ENCODE peak calls at places on chromosome 3, in four cellular contexts. K is uterus, V is HepG2, Q is mammary epithelial cell. E is an unnamed sample.

GRCh38 chr3:129966876-129967275 is 7.6 kb upstream of the TRH start:
- DNase-seq in K (no peak), V (no peak), Q (no peak), E (no peak)

GRCh38 chr3:42071720-42072582 is 19.2 kb upstream of the TRAK1 start:
- DNase-seq in K (peak; percentile 60), V (peak; percentile 39), Q (peak; percentile 82), E (peak; percentile 74)

GRCh38 chr3:13539285-13539625 is 9.7 kb upstream of the FBLN2 start:
- DNase-seq in K (no peak), V (no peak), Q (peak; percentile 46), E (no peak)

GRCh38 chr3:156787926-156788663 is 38.1 kb upstream of the LEKR1 start:
- DNase-seq in K (no peak), V (no peak), Q (peak; percentile 97), E (no peak)

GRCh38 chr3:110791971-110792370 is 279.6 kb upstream of the NECTIN3 start:
- DNase-seq in K (no peak), V (no peak), Q (no peak), E (no peak)

GRCh38 chr3:127078626-127079025 is 95.7 kb downstream of the PLXNA1 start:
- DNase-seq in K (no peak), V (no peak), Q (no peak), E (no peak)

GRCh38 chr3:186782542-186783069 is 771 bp upstream of the EIF4A2 start:
- DNase-seq in K (no peak), V (peak; percentile 30), Q (no peak), E (no peak)

GRCh38 chr3:194517333-194517732 is 30.5 kb upstream of the ATP13A3 start:
- DNase-seq in K (no peak), V (no peak), Q (no peak), E (no peak)

GRCh38 chr3:21718161-21718765 is 32.7 kb downstream of the ZNF385D start:
- DNase-seq in K (no peak), V (no peak), Q (peak; percentile 95), E (no peak)

GRCh38 chr3:88141458-88142083 is 8.2 kb upstream of the C3orf38 start:
- DNase-seq in K (no peak), V (no peak), Q (peak; percentile 82), E (no peak)

GRCh38 chr3:44989141-44989540 is 13.1 kb downstream of the EXOSC7 start:
- DNase-seq in K (no peak), V (no peak), Q (no peak), E (no peak)

GRCh38 chr3:44989636-44990373 is 13.8 kb downstream of the EXOSC7 start:
- DNase-seq in K (no peak), V (no peak), Q (no peak), E (no peak)

GRCh38 chr3:44991326-44991725 is 15.3 kb downstream of the EXOSC7 start:
- DNase-seq in K (no peak), V (no peak), Q (no peak), E (no peak)

GRCh38 chr3:44987318-44987717 is 11.3 kb downstream of the EXOSC7 start:
- DNase-seq in K (no peak), V (no peak), Q (no peak), E (no peak)

GRCh38 chr3:44988073-44988472 is 12.0 kb downstream of the EXOSC7 start:
- DNase-seq in K (no peak), V (no peak), Q (no peak), E (no peak)
- TF ChIP-seq CTCF in K (no peak), V (no peak), Q (peak; percentile 38), E (peak; percentile 18)

GRCh38 chr3:54966979-54967378 is 39.1 kb upstream of the LRTM1 start:
- DNase-seq in K (no peak), V (no peak), Q (no peak), E (no peak)

GRCh38 chr3:54969652-54970051 is 41.8 kb upstream of the LRTM1 start:
- DNase-seq in K (no peak), V (no peak), Q (no peak), E (no peak)

GRCh38 chr3:54965746-54966145 is 37.9 kb upstream of the LRTM1 start:
- DNase-seq in K (no peak), V (no peak), Q (no peak), E (no peak)

GRCh38 chr3:54968546-54969172 is 40.8 kb upstream of the LRTM1 start:
- DNase-seq in K (no peak), V (no peak), Q (no peak), E (no peak)

DNA sequence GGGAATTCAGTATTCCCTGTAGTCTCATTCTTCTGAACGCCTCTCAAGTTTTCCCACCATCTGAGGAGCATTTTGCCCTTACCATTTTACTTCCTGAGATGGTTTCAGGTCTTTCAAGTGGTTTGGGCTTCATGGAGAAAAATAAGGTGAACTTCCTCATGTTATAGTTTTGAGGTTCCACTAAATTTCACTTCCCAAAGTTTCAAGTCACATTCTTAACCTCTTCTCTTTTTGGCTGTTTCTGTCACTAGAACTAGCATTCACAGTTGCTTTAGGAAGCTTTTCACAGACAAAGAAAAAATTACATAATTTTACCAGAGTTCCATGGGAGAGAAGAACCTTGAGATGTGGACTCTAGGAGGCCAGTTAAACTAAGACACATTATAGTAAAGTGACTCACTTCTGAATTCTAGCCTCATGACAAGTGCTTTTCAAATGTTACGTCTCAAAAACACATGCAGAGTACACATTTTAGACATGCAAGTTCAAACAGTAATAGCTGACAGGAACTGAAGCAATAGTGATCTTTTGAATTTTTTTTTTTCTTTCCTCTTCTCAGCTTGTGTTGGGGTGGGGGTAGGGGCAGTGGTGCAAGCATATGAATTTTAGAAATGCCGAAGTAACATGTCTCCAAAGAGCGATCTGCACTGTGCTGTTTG is 39.9 kb upstream of the LRTM1 start:
- DNase-seq in K (no peak), V (no peak), Q (no peak), E (no peak)
- H3K4me1 ChIP-seq in K (no peaks in the 10 kb centered on the region), V (peaks cover 11% of the 10 kb centered on the region), Q (no peaks in the 10 kb centered on the region), E (no peaks in the 10 kb centered on the region)

GRCh38 chr3:27827041-27827440 is 104.9 kb upstream of the EOMES start:
- DNase-seq in K (no peak), V (no peak), Q (no peak), E (no peak)
- TF ChIP-seq CTCF in K (no peak), V (peak; percentile 17), Q (no peak), E (no peak)

DNA sequence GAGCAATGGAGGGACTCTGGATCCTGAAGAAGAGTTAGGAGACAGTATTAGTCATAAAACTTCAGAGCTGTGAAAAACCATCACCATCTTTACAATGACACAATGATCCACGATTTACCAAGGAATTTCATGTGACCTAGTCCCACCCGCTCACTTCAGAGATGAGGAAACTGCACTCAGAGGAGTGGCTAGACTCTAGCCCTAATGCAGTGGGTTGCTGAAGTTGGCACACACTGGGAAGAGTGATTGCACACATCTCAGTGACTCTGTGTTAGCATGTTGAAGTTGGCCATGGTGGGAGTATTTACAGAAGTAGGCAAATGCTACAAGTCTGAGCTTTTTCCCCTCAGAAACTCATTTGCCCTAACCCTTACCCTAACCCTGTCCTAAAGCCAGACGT is 35.2 kb upstream of the SPATA12 start:
- DNase-seq in K (no peak), V (no peak), Q (no peak), E (no peak)
- H3K4me1 ChIP-seq in K (no peaks in the 10 kb centered on the region), V (peaks cover 10% of the 10 kb centered on the region), Q (no peaks in the 10 kb centered on the region), E (no peaks in the 10 kb centered on the region)

GRCh38 chr3:32862247-32863013 is 44.6 kb downstream of the TRIM71 start:
- DNase-seq in K (no peak), V (no peak), Q (no peak), E (no peak)
- TF ChIP-seq CTCF in K (no peak), V (no peak), Q (no peak), E (no peak)

DNA sequence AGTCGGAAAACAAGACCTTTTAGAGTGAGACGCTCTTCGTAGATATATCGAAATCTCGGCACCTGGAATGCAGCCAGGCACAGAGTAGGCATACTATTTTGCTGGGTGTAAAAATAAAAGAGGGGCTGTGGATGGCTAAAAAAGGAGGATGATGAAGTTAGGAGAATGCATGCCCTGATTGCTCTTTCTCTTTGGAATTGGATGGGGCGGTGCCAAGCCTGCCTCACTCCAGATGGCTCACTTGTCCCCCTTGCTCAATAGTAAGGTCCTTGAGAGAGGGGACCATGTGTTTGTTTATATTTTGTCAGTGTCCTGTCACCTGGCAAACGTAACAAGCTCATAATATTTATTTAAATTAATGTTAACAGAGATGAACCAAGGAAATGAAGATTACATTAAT is 33.0 kb downstream of the SNRK start:
- DNase-seq in K (no peak), V (no peak), Q (no peak), E (peak; percentile 86)
- H3K4me1 ChIP-seq in K (no peaks in the 10 kb centered on the region), V (peaks cover 75% of the 10 kb centered on the region), Q (no peaks in the 10 kb centered on the region), E (peaks cover 52% of the 10 kb centered on the region)

GRCh38 chr3:113304856-113305540 is 93.6 kb downstream of the BOC start:
- DNase-seq in K (no peak), V (no peak), Q (no peak), E (no peak)
- TF ChIP-seq CTCF in K (no peak), V (no peak), Q (no peak), E (no peak)

GRCh38 chr3:16897254-16897926 is 12.6 kb downstream of the PLCL2 start:
- DNase-seq in K (no peak), V (no peak), Q (no peak), E (no peak)

GRCh38 chr3:16899919-16900318 is 15.2 kb downstream of the PLCL2 start:
- DNase-seq in K (no peak), V (no peak), Q (no peak), E (no peak)

GRCh38 chr3:16896820-16897219 is 12.1 kb downstream of the PLCL2 start:
- DNase-seq in K (no peak), V (no peak), Q (no peak), E (no peak)

GRCh38 chr3:16898595-16899395 is 14.0 kb downstream of the PLCL2 start:
- DNase-seq in K (no peak), V (no peak), Q (no peak), E (no peak)

GRCh38 chr3:16900779-16901440 is 16.2 kb downstream of the PLCL2 start:
- DNase-seq in K (no peak), V (no peak), Q (no peak), E (no peak)
- H3K4me1 ChIP-seq in K (no peaks in the 10 kb centered on the region), V (no peaks in the 10 kb centered on the region), Q (no peaks in the 10 kb centered on the region), E (peaks cover 90% of the 10 kb centered on the region)